ENCODE peak calls at places on chromosomes 2 and 18, in four cellular contexts. One of them, this sample, is unnamed.

GRCh38 chr2:185608799-185609198 is 129.8 kb upstream of the FSIP2 start:
- DNase-seq in GM12878: no peak
- DNase-seq in H1: no peak
- DNase-seq in HepG2: no peak
- DNase-seq in this sample: no peak

GRCh38 chr2:40642726-40643125 is 190.8 kb upstream of the SLC8A1 start:
- DNase-seq in HepG2: no peak
- DNase-seq in H1: no peak
- DNase-seq in GM12878: no peak
- DNase-seq in this sample: no peak

GRCh38 chr2:62306751-62307468 is 111.0 kb downstream of the B3GNT2 start:
- DNase-seq in GM12878: peak; percentile 95
- DNase-seq in H1: no peak
- DNase-seq in HepG2: no peak
- DNase-seq in this sample: no peak

GRCh38 chr2:226077031-226077430 is 677.5 kb downstream of the NYAP2 start:
- DNase-seq in HepG2: no peak
- DNase-seq in H1: no peak
- DNase-seq in GM12878: no peak
- DNase-seq in this sample: no peak

GRCh38 chr2:241499146-241499965 is 9.0 kb downstream of the STK25 start:
- DNase-seq in HepG2: no peak
- DNase-seq in H1: no peak
- DNase-seq in GM12878: no peak
- DNase-seq in this sample: no peak

GRCh38 chr18:50203801-50204604 is 9.1 kb upstream of the MYO5B start:
- DNase-seq in H1: no peak
- DNase-seq in GM12878: no peak
- DNase-seq in HepG2: peak; percentile 46
- DNase-seq in this sample: peak; percentile 11

GRCh38 chr2:233798335-233799086 is 20.4 kb downstream of the MROH2A start:
- DNase-seq in GM12878: no peak
- DNase-seq in H1: no peak
- DNase-seq in HepG2: no peak
- DNase-seq in this sample: no peak

GRCh38 chr2:164697688-164698290 is 76.5 kb upstream of the GRB14 start:
- DNase-seq in GM12878: no peak
- DNase-seq in HepG2: peak; percentile 61
- DNase-seq in H1: no peak
- DNase-seq in this sample: no peak

GRCh38 chr2:120659275-120659952 is 76.3 kb upstream of the GLI2 start:
- DNase-seq in GM12878: no peak
- DNase-seq in H1: no peak
- DNase-seq in HepG2: no peak
- DNase-seq in this sample: no peak

GRCh38 chr2:207143131-207143473 is 22.6 kb downstream of the KLF7 start:
- DNase-seq in HepG2: no peak
- DNase-seq in H1: no peak
- DNase-seq in GM12878: no peak
- DNase-seq in this sample: no peak

GRCh38 chr2:187541086-187542085 is 12.8 kb downstream of the TFPI start:
- DNase-seq in GM12878: no peak
- DNase-seq in HepG2: peak; percentile 98
- DNase-seq in H1: no peak
- DNase-seq in this sample: no peak

GRCh38 chr2:98815795-98816194 is 84.9 kb upstream of the MGAT4A start:
- DNase-seq in HepG2: no peak
- DNase-seq in H1: no peak
- DNase-seq in GM12878: no peak
- DNase-seq in this sample: no peak

GRCh38 chr2:105427485-105427884 is 28.6 kb upstream of the FHL2 start:
- DNase-seq in GM12878: no peak
- DNase-seq in HepG2: no peak
- DNase-seq in H1: no peak
- DNase-seq in this sample: no peak

DNA sequence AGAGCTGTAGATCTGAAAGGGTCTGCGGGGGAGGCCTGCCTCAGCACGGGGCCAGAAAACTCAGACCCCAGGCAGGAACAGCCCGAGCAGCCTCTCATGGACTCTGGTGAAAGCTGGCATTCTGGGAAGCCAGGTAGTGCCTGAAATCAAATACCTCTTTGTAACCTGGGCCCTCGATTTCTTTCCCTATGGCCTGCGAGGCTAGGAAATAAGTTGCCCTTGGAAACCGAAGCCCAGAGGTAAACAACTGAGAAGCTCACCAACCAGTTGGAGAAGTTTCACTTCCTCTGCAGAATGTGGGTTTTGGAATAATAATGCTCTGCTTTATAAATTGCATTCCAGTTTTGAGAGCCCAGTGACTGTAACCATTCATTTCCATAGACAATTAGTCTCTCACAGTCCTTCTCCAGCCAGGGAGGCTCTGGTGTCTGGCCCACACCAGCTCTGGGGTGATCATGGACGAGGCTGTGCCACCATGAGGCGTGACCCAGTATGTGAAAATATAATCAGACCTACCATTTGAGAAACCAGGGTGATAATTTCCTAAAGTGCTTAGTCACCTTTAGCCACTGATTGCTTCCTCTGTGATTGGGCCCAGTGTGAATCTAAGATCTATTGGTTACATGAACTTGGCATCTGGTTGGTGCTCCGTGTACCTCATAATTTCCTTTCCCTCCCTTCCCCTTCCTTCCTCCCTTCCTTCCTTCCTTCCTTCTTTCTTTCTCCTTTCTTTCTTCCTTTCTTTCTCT is 133.1 kb upstream of the PELI1 start:
- DNase-seq in GM12878: no peak
- DNase-seq in HepG2: no peak
- DNase-seq in H1: no peak
- DNase-seq in this sample: peak; percentile 17
- TF ChIP-seq GABPA in GM12878: no peak
- TF ChIP-seq GABPA in HepG2: no peak
- TF ChIP-seq GABPA in H1: no peak
- TF ChIP-seq GABPA in this sample: no peak

GRCh38 chr18:79598046-79598884 is 81.3 kb upstream of the CTDP1 start:
- DNase-seq in GM12878: no peak
- DNase-seq in H1: no peak
- DNase-seq in HepG2: no peak
- DNase-seq in this sample: no peak
- TF ChIP-seq ZNF274 in GM12878: no peak
- TF ChIP-seq ZNF274 in H1: no peak
- TF ChIP-seq ZNF274 in HepG2: no peak
- TF ChIP-seq ZNF274 in this sample: no peak

DNA sequence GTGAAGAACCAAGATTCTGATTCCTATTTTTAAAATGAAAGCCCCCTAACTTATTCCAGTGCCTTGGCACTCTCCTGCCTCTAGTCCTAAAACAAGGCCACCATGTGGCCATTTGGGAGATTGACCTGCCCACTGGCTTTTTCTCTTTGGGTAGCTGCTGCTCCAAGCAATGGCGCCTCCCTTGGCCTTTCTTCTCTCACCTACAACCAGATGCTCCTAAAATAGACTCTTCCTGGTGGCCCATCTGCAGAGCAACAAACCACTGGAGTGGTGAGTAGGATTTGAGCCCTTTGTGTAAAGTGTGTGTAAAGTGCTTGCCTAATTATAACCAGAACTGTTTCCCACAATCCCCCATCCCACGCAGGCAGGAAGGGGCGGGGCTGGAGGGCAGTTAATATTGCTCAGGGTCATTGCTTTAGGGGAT is 114.2 kb downstream of the FHOD3 start:
- DNase-seq in H1: no peak
- DNase-seq in GM12878: no peak
- DNase-seq in HepG2: peak; percentile 21
- DNase-seq in this sample: peak; percentile 49
- TF ChIP-seq GABPA in H1: no peak
- TF ChIP-seq GABPA in GM12878: no peak
- TF ChIP-seq GABPA in HepG2: no peak
- TF ChIP-seq GABPA in this sample: no peak

GRCh38 chr2:239087041-239087710 is 239.3 kb downstream of the TWIST2 start:
- DNase-seq in GM12878: no peak
- DNase-seq in HepG2: no peak
- DNase-seq in H1: no peak
- DNase-seq in this sample: peak; percentile 12
- TF ChIP-seq ZNF274 in GM12878: no peak
- TF ChIP-seq ZNF274 in HepG2: no peak
- TF ChIP-seq ZNF274 in H1: no peak
- TF ChIP-seq ZNF274 in this sample: no peak

GRCh38 chr2:127574656-127575055 is 39.2 kb downstream of the MYO7B start:
- DNase-seq in HepG2: no peak
- DNase-seq in GM12878: no peak
- DNase-seq in H1: no peak
- DNase-seq in this sample: no peak

GRCh38 chr2:127575185-127575765 is 39.8 kb downstream of the MYO7B start:
- DNase-seq in GM12878: no peak
- DNase-seq in H1: no peak
- DNase-seq in HepG2: no peak
- DNase-seq in this sample: no peak

GRCh38 chr2:127573771-127574170 is 38.3 kb downstream of the MYO7B start:
- DNase-seq in GM12878: no peak
- DNase-seq in HepG2: no peak
- DNase-seq in H1: no peak
- DNase-seq in this sample: no peak

GRCh38 chr2:127572841-127573240 is 37.4 kb downstream of the MYO7B start:
- DNase-seq in HepG2: no peak
- DNase-seq in H1: no peak
- DNase-seq in GM12878: no peak
- DNase-seq in this sample: no peak

GRCh38 chr2:127573298-127573697 is 37.8 kb downstream of the MYO7B start:
- DNase-seq in GM12878: no peak
- DNase-seq in HepG2: no peak
- DNase-seq in H1: no peak
- DNase-seq in this sample: no peak
- TF ChIP-seq GABPA in GM12878: no peak
- TF ChIP-seq GABPA in HepG2: no peak
- TF ChIP-seq GABPA in H1: no peak
- TF ChIP-seq GABPA in this sample: no peak